ENCODE peak calls at places on chromosomes 16 and 17, in four cellular contexts. J is mucosa of gallbladder; Y is GM19239; O is stimulated activated CD4-positive, alpha-beta T cell treated with anti-CD3 and anti-CD28 coated beads, Interleukin-1b, Interleukin-23, amount 100 ng/mL, for 48 hours. F is an unnamed sample.
A peak's percentile ranks its signal among the peaks of the same experiment; 100 is the strongest.

GRCh38 chr17:57096472-57097198 is 11.6 kb downstream of the AKAP1 start:
- DNase-seq in J (no peak), Y (no peak), O (no peak), F (no peak)

GRCh38 chr17:45784583-45785372 is 658 bp downstream of the CRHR1 start:
- DNase-seq in J (peak; percentile 23), Y (peak; percentile 48), O (peak; percentile 25), F (peak; percentile 54)

GRCh38 chr16:58116046-58116445 is 13.1 kb downstream of the CFAP20 start:
- DNase-seq in J (no peak), Y (no peak), O (no peak), F (no peak)

GRCh38 chr17:77320046-77320445 is 179.3 kb downstream of the SEC14L1 start:
- DNase-seq in J (no peak), Y (no peak), O (no peak), F (no peak)

GRCh38 chr17:1460233-1460632 is 4.2 kb upstream of the CRK start:
- DNase-seq in J (peak; percentile 89), Y (no peak), O (no peak), F (peak; percentile 29)

GRCh38 chr17:7855643-7856080 is 796 bp downstream of the TMEM88 start:
- DNase-seq in J (no peak), Y (no peak), O (no peak), F (no peak)

GRCh38 chr17:77208217-77208808 is 67.5 kb downstream of the SEC14L1 start:
- DNase-seq in J (peak; percentile 39), Y (no peak), O (no peak), F (no peak)

GRCh38 chr16:17416461-17417221 is 54.1 kb downstream of the XYLT1 start:
- DNase-seq in J (peak; percentile 31), Y (peak; percentile 81), O (peak; percentile 63), F (peak; percentile 73)

GRCh38 chr17:18156976-18157280 is 26.7 kb upstream of the ALKBH5 start:
- DNase-seq in J (no peak), Y (no peak), O (no peak), F (no peak)

GRCh38 chr17:39939588-39940419 is 12.3 kb downstream of the LRRC3C start:
- DNase-seq in J (no peak), Y (no peak), O (peak; percentile 73), F (peak; percentile 78)

GRCh38 chr17:62109378-62109902 is 44.4 kb upstream of the MED13 start:
- DNase-seq in J (peak; percentile 79), Y (peak; percentile 58), O (peak; percentile 78), F (peak; percentile 84)

GRCh38 chr16:10616395-10616743 is 36.0 kb upstream of the EMP2 start:
- DNase-seq in J (no peak), Y (no peak), O (no peak), F (no peak)

GRCh38 chr16:9395958-9396359 is 304.5 kb downstream of the HAPSTR1 start:
- DNase-seq in J (no peak), Y (no peak), O (no peak), F (no peak)

GRCh38 chr17:75612906-75613626 is 20.2 kb upstream of the SMIM5 start:
- DNase-seq in J (no peak), Y (no peak), O (no peak), F (no peak)

GRCh38 chr17:13311301-13311700 is 290.4 kb downstream of the HS3ST3A1 start:
- DNase-seq in J (no peak), Y (no peak), O (no peak), F (no peak)

GRCh38 chr16:88131966-88132365 is 180.7 kb downstream of the BANP start:
- DNase-seq in J (no peak), Y (no peak), O (no peak), F (no peak)

GRCh38 chr16:8571061-8571596 is 19.2 kb downstream of the TMEM114 start:
- DNase-seq in J (no peak), Y (no peak), O (no peak), F (no peak)

GRCh38 chr17:40443196-40443987 is at the start of gene IGFBP4:
- DNase-seq in J (peak; percentile 72), Y (peak; percentile 62), O (peak; percentile 60), F (peak; percentile 76)

GRCh38 chr16:81770008-81770407 is 9.1 kb upstream of the PLCG2 start:
- DNase-seq in J (no peak), Y (no peak), O (no peak), F (no peak)

GRCh38 chr17:13646969-13647368 is 45.2 kb upstream of the HS3ST3A1 start:
- DNase-seq in J (no peak), Y (no peak), O (no peak), F (no peak)

GRCh38 chr16:50797456-50797855 is 55.6 kb downstream of the CYLD start:
- DNase-seq in J (no peak), Y (no peak), O (no peak), F (no peak)

GRCh38 chr17:73096866-73097265 is 4.4 kb upstream of the SLC39A11 start:
- DNase-seq in J (no peak), Y (no peak), O (no peak), F (no peak)

GRCh38 chr16:6682142-6682811 is 650.4 kb upstream of the RBFOX1 start:
- DNase-seq in J (peak; percentile 12), Y (peak; percentile 5), O (peak; percentile 13), F (peak; percentile 16)

GRCh38 chr17:79993390-79994221 is 42.1 kb downstream of the TBC1D16 start:
- DNase-seq in J (peak; percentile 79), Y (no peak), O (peak; percentile 84), F (peak; percentile 75)

GRCh38 chr16:25747160-25747758 is 55.5 kb downstream of the HS3ST4 start:
- DNase-seq in J (no peak), Y (no peak), O (no peak), F (peak; percentile 22)

GRCh38 chr16:30958164-30959083 is 870 bp downstream of the SETD1A start:
- DNase-seq in J (no peak), Y (peak; percentile 81), O (no peak), F (no peak)

GRCh38 chr17:83119987-83120864 is 40.8 kb downstream of the METRNL start:
- DNase-seq in J (no peak), Y (peak; percentile 93), O (no peak), F (peak; percentile 30)

GRCh38 chr17:49708515-49709161 is 874 bp upstream of the SLC35B1 start:
- DNase-seq in J (no peak), Y (no peak), O (no peak), F (peak; percentile 58)

GRCh38 chr16:88561485-88562369 is 8.5 kb upstream of the ZC3H18 start:
- DNase-seq in J (no peak), Y (peak; percentile 76), O (peak; percentile 41), F (peak; percentile 62)

GRCh38 chr16:17335826-17336492 is 134.8 kb downstream of the XYLT1 start:
- DNase-seq in J (no peak), Y (no peak), O (no peak), F (no peak)

GRCh38 chr17:41061969-41062368 is 2.1 kb upstream of the KRTAP2-3 start:
- DNase-seq in J (no peak), Y (no peak), O (no peak), F (no peak)

GRCh38 chr17:6591599-6592158 is 35.3 kb upstream of the PITPNM3 start:
- DNase-seq in J (no peak), Y (no peak), O (no peak), F (no peak)

GRCh38 chr16:1983544-1984346 is at the start of gene GFER:
- DNase-seq in J (peak; percentile 90), Y (peak; percentile 97), O (peak; percentile 70), F (peak; percentile 88)

GRCh38 chr16:83609178-83609577 is 198.6 kb upstream of the HSBP1 start:
- DNase-seq in J (no peak), Y (no peak), O (no peak), F (no peak)

GRCh38 chr17:40433551-40434384 is 9.5 kb upstream of the IGFBP4 start:
- DNase-seq in J (no peak), Y (no peak), O (peak; percentile 23), F (peak; percentile 51)